ENCODE peak calls at places on chromosome 19, in seven cellular contexts. X is A549, O is K562, G is HepG2, W is SK-N-SH, R is GM12878, P is H1. H is an unnamed sample.
A peak's percentile ranks its signal among the peaks of the same experiment; 100 is the strongest.

GRCh38 chr19:51122112-51122981 is 2.4 kb upstream of the SIGLEC9 start:
- DNase-seq in X (no peak), O (no peak), G (no peak), W (no peak), R (no peak), P (no peak), H (no peak)

GRCh38 chr19:47280183-47280797 is 5.6 kb downstream of the INAFM1 start:
- DNase-seq in X (peak; percentile 76), O (peak; percentile 73), G (peak; percentile 42), W (peak; percentile 51), R (no peak), P (no peak), H (no peak)

GRCh38 chr19:48296963-48297734 is 27.3 kb downstream of the ZNF114 start:
- DNase-seq in X (no peak), O (no peak), G (no peak), W (no peak), R (no peak), P (no peak), H (no peak)

GRCh38 chr19:13160557-13160956 is 10.3 kb downstream of the IER2 start:
- DNase-seq in X (peak; percentile 63), O (no peak), G (no peak), W (no peak), R (no peak), P (no peak), H (peak; percentile 66)

GRCh38 chr19:55935206-55935605 is 3.1 kb upstream of the NLRP13 start:
- DNase-seq in X (no peak), O (no peak), G (no peak), W (no peak), R (no peak), P (no peak), H (no peak)

GRCh38 chr19:4144666-4145261 is 8.7 kb upstream of the CREB3L3 start:
- DNase-seq in X (peak; percentile 77), O (peak; percentile 45), G (no peak), W (peak; percentile 12), R (no peak), P (no peak), H (peak; percentile 43)

GRCh38 chr19:33438016-33438671 is 64.6 kb downstream of the CEBPG start:
- DNase-seq in X (no peak), O (no peak), G (no peak), W (peak; percentile 89), R (no peak), P (no peak), H (peak; percentile 10)

GRCh38 chr19:5207806-5208205 is 132.8 kb downstream of the PTPRS start:
- DNase-seq in X (no peak), O (no peak), G (no peak), W (no peak), R (no peak), P (no peak), H (no peak)

GRCh38 chr19:44582581-44583265 is 30.6 kb upstream of the IGSF23 start:
- DNase-seq in X (peak; percentile 65), O (peak; percentile 78), G (no peak), W (peak; percentile 46), R (no peak), P (peak; percentile 50), H (no peak)

GRCh38 chr19:10288662-10289166 is 1.0 kb upstream of the ICAM5 start:
- DNase-seq in X (peak; percentile 75), O (peak; percentile 89), G (peak; percentile 77), W (peak; percentile 83), R (no peak), P (no peak), H (peak; percentile 40)

GRCh38 chr19:35170359-35171061 is 16.0 kb downstream of the FXYD5 start:
- DNase-seq in X (no peak), O (no peak), G (no peak), W (no peak), R (no peak), P (no peak), H (no peak)
- TF ChIP-seq RFX5 in X (no peak), O (no peak), G (no peak), W (no peak), R (no peak), P (no peak), H (no peak)

GRCh38 chr19:17510220-17510993 is 1.0 kb upstream of the PGLS start:
- DNase-seq in X (no peak), O (no peak), G (no peak), W (no peak), R (no peak), P (no peak), H (no peak)

GRCh38 chr19:17511724-17512573 is 500 bp downstream of the PGLS start:
- DNase-seq in X (peak; percentile 86), O (peak; percentile 90), G (peak; percentile 79), W (peak; percentile 93), R (peak; percentile 77), P (peak; percentile 71), H (peak; percentile 75)

GRCh38 chr19:17512574-17512939 is 1.1 kb downstream of the PGLS start:
- DNase-seq in X (no peak), O (no peak), G (no peak), W (no peak), R (no peak), P (no peak), H (no peak)

GRCh38 chr19:17515408-17516149 is 4.1 kb downstream of the PGLS start:
- DNase-seq in X (no peak), O (no peak), G (no peak), W (no peak), R (no peak), P (no peak), H (no peak)

GRCh38 chr19:17513801-17514200 is 2.4 kb downstream of the PGLS start:
- DNase-seq in X (no peak), O (no peak), G (no peak), W (no peak), R (no peak), P (no peak), H (no peak)
- TF ChIP-seq RFX5 in X (no peak), O (no peak), G (no peak), W (no peak), R (no peak), P (no peak), H (no peak)

GRCh38 chr19:45823182-45823581 is 8.1 kb upstream of the RSPH6A start:
- DNase-seq in X (no peak), O (no peak), G (no peak), W (no peak), R (no peak), P (no peak), H (no peak)
- TF ChIP-seq RFX5 in X (no peak), O (no peak), G (no peak), W (no peak), R (no peak), P (no peak), H (no peak)

GRCh38 chr19:14416743-14417214 is 2.4 kb downstream of the DDX39A start:
- DNase-seq in X (no peak), O (peak; percentile 18), G (no peak), W (no peak), R (no peak), P (no peak), H (no peak)

GRCh38 chr19:14411161-14411560 is 8.0 kb downstream of the DDX39A start:
- DNase-seq in X (no peak), O (peak; percentile 4), G (no peak), W (no peak), R (no peak), P (no peak), H (no peak)

GRCh38 chr19:14412436-14413071 is 6.6 kb downstream of the DDX39A start:
- DNase-seq in X (no peak), O (peak; percentile 4), G (no peak), W (no peak), R (no peak), P (no peak), H (no peak)

GRCh38 chr19:14413355-14413754 is 5.8 kb downstream of the DDX39A start:
- DNase-seq in X (no peak), O (peak; percentile 27), G (no peak), W (no peak), R (no peak), P (no peak), H (no peak)

GRCh38 chr19:14413765-14414171 is 5.4 kb downstream of the DDX39A start:
- DNase-seq in X (no peak), O (no peak), G (no peak), W (peak; percentile 73), R (no peak), P (no peak), H (peak; percentile 50)
- TF ChIP-seq RFX5 in X (no peak), O (no peak), G (no peak), W (no peak), R (no peak), P (no peak), H (no peak)

GRCh38 chr19:41705393-41706174 is 2.8 kb upstream of the CEACAM5 start:
- DNase-seq in X (peak; percentile 53), O (peak; percentile 49), G (no peak), W (no peak), R (no peak), P (no peak), H (no peak)
- TF ChIP-seq RFX5 in X (no peak), O (no peak), G (no peak), W (no peak), R (no peak), P (no peak), H (no peak)

DNA sequence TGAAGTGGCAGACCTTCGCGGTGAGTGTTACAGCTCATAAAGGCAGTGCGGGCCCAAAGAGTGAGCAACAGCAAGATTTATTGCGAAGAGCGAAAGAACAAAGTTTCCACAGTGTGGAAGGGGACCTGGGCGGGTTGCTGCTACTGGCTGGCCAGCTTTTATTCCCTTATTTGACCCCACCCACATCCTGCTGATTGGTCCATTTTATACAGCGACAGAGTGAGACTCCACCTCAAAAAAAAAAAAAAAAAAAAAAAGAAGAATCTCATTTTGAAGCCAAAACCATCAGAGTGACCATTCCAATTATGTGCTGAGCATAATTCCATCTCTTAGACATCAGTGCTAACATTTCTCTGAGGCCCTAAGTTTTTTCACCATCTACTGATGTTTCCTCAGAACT is 1.9 kb upstream of the ZNF552 start:
- DNase-seq in X (no peak), O (no peak), G (no peak), W (no peak), R (no peak), P (no peak), H (no peak)
- TF ChIP-seq RFX5 in X (no peak), O (no peak), G (no peak), W (no peak), R (no peak), P (no peak), H (no peak)

DNA sequence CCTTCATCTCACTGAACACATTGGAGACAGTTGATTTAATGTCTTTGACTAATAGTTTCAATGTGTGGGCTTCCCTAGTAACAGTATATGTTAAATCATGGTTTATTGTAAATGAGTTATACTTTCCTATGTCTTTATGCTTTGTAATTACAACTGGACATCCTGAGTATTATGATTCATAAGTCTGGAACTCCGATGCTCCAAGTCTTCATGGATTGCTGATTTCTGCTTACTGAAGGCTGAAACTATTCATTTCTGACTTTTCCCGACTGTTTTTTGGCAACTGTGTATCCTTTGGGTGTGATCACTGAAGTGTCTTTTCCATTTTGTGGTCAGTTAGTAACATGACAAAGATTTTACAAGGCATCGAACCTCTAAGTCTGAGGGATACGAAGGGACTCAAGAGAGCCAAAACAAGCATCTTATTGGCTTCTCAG is 20.0 kb upstream of the CD70 start:
- DNase-seq in X (peak; percentile 38), O (no peak), G (no peak), W (no peak), R (no peak), P (no peak), H (peak; percentile 49)
- TF ChIP-seq RFX5 in X (no peak), O (no peak), G (no peak), W (no peak), R (no peak), P (no peak), H (no peak)